ENCODE peak calls at places on chromosomes 11 and 22, in seven cellular contexts. Y, D, C, H, V, I and B are unnamed samples.

GRCh38 chr11:3810951-3811350 is 2.6 kb downstream of the PGAP2 start:
- DNase-seq in Y (no peak), D (no peak), C (no peak), H (no peak), V (no peak), I (no peak), B (no peak)

GRCh38 chr22:47788461-47788860 is 1026.0 kb downstream of the TBC1D22A start:
- DNase-seq in Y (no peak), D (no peak), C (no peak), H (no peak), V (no peak), I (no peak), B (no peak)

GRCh38 chr11:35549787-35550186 is 24.4 kb upstream of the PAMR1 start:
- DNase-seq in Y (no peak), D (no peak), C (no peak), H (no peak), V (no peak), I (no peak), B (peak; percentile 79)

GRCh38 chr11:13329670-13330401 is 52.2 kb downstream of the BMAL1 start:
- DNase-seq in Y (no peak), D (no peak), C (no peak), H (no peak), V (no peak), I (no peak), B (no peak)

GRCh38 chr11:72174299-72175070 is 17.5 kb upstream of the FOLR1 start:
- DNase-seq in Y (no peak), D (no peak), C (no peak), H (no peak), V (no peak), I (no peak), B (no peak)

GRCh38 chr22:50678218-50678650 is 5.6 kb downstream of the SHANK3 start:
- DNase-seq in Y (no peak), D (no peak), C (no peak), H (no peak), V (no peak), I (no peak), B (no peak)

GRCh38 chr11:118219244-118219643 is 5.6 kb downstream of the JAML start:
- DNase-seq in Y (no peak), D (no peak), C (no peak), H (no peak), V (no peak), I (no peak), B (no peak)

GRCh38 chr11:43212279-43212678 is 99.5 kb upstream of the API5 start:
- DNase-seq in Y (no peak), D (no peak), C (no peak), H (no peak), V (no peak), I (no peak), B (no peak)